ENCODE peak calls at places on chromosome 22, in eight cellular contexts. One of them, this sample, is unnamed.
A peak's percentile ranks its signal among the peaks of the same experiment; 100 is the strongest.

GRCh38 chr22:20763630-20764029 is 10.3 kb upstream of the SERPIND1 start:
- DNase-seq in nucleus accumbens: no peak
- DNase-seq in stimulated activated naive CD8-positive, alpha-beta T cell treated with anti-CD3 and anti-CD28 coated beads, Interleukin-15, Interleukin-2, amounts not matched to agents 100 U/mL and 50 U/mL, for 24 hours: no peak
- DNase-seq in HFFc6: no peak
- DNase-seq in left ventricle myocardium inferior: no peak
- DNase-seq in neural crest cell: no peak
- DNase-seq in stimulated activated CD8-positive, alpha-beta memory T cell treated with anti-CD3 and anti-CD28 coated beads, Interleukin-7, amount 100 ng/mL, for 1 hour: no peak
- DNase-seq in mammary epithelial cell: no peak
- DNase-seq in this sample: no peak

GRCh38 chr22:36510384-36510783 is 3.5 kb upstream of the FOXRED2 start:
- DNase-seq in left ventricle myocardium inferior: no peak
- DNase-seq in HFFc6: no peak
- DNase-seq in stimulated activated naive CD8-positive, alpha-beta T cell treated with anti-CD3 and anti-CD28 coated beads, Interleukin-15, Interleukin-2, amounts not matched to agents 100 U/mL and 50 U/mL, for 24 hours: no peak
- DNase-seq in nucleus accumbens: no peak
- DNase-seq in neural crest cell: no peak
- DNase-seq in mammary epithelial cell: no peak
- DNase-seq in stimulated activated CD8-positive, alpha-beta memory T cell treated with anti-CD3 and anti-CD28 coated beads, Interleukin-7, amount 100 ng/mL, for 1 hour: no peak
- DNase-seq in this sample: no peak

GRCh38 chr22:37804502-37804885 is 3.2 kb upstream of the GCAT start:
- DNase-seq in nucleus accumbens: no peak
- DNase-seq in mammary epithelial cell: no peak
- DNase-seq in neural crest cell: no peak
- DNase-seq in stimulated activated naive CD8-positive, alpha-beta T cell treated with anti-CD3 and anti-CD28 coated beads, Interleukin-15, Interleukin-2, amounts not matched to agents 100 U/mL and 50 U/mL, for 24 hours: no peak
- DNase-seq in left ventricle myocardium inferior: no peak
- DNase-seq in stimulated activated CD8-positive, alpha-beta memory T cell treated with anti-CD3 and anti-CD28 coated beads, Interleukin-7, amount 100 ng/mL, for 1 hour: no peak
- DNase-seq in HFFc6: no peak
- DNase-seq in this sample: no peak

GRCh38 chr22:26494506-26494905 is 10.8 kb downstream of the SRRD start:
- DNase-seq in HFFc6: no peak
- DNase-seq in mammary epithelial cell: no peak
- DNase-seq in stimulated activated CD8-positive, alpha-beta memory T cell treated with anti-CD3 and anti-CD28 coated beads, Interleukin-7, amount 100 ng/mL, for 1 hour: no peak
- DNase-seq in nucleus accumbens: no peak
- DNase-seq in stimulated activated naive CD8-positive, alpha-beta T cell treated with anti-CD3 and anti-CD28 coated beads, Interleukin-15, Interleukin-2, amounts not matched to agents 100 U/mL and 50 U/mL, for 24 hours: no peak
- DNase-seq in left ventricle myocardium inferior: no peak
- DNase-seq in neural crest cell: no peak
- DNase-seq in this sample: no peak

GRCh38 chr22:25403752-25404471 is 160.6 kb upstream of the GRK3 start:
- DNase-seq in mammary epithelial cell: peak; percentile 21
- DNase-seq in HFFc6: peak; percentile 34
- DNase-seq in left ventricle myocardium inferior: no peak
- DNase-seq in stimulated activated CD8-positive, alpha-beta memory T cell treated with anti-CD3 and anti-CD28 coated beads, Interleukin-7, amount 100 ng/mL, for 1 hour: no peak
- DNase-seq in stimulated activated naive CD8-positive, alpha-beta T cell treated with anti-CD3 and anti-CD28 coated beads, Interleukin-15, Interleukin-2, amounts not matched to agents 100 U/mL and 50 U/mL, for 24 hours: no peak
- DNase-seq in nucleus accumbens: no peak
- DNase-seq in neural crest cell: no peak
- DNase-seq in this sample: peak; percentile 51

GRCh38 chr22:50192825-50193204 is 7.1 kb downstream of the TRABD start:
- DNase-seq in stimulated activated naive CD8-positive, alpha-beta T cell treated with anti-CD3 and anti-CD28 coated beads, Interleukin-15, Interleukin-2, amounts not matched to agents 100 U/mL and 50 U/mL, for 24 hours: peak; percentile 49
- DNase-seq in mammary epithelial cell: no peak
- DNase-seq in HFFc6: no peak
- DNase-seq in nucleus accumbens: no peak
- DNase-seq in neural crest cell: no peak
- DNase-seq in stimulated activated CD8-positive, alpha-beta memory T cell treated with anti-CD3 and anti-CD28 coated beads, Interleukin-7, amount 100 ng/mL, for 1 hour: no peak
- DNase-seq in left ventricle myocardium inferior: no peak
- DNase-seq in this sample: no peak

GRCh38 chr22:20128902-20129746 is 2.5 kb upstream of the ZDHHC8 start:
- DNase-seq in mammary epithelial cell: no peak
- DNase-seq in neural crest cell: peak; percentile 41
- DNase-seq in stimulated activated naive CD8-positive, alpha-beta T cell treated with anti-CD3 and anti-CD28 coated beads, Interleukin-15, Interleukin-2, amounts not matched to agents 100 U/mL and 50 U/mL, for 24 hours: peak; percentile 63
- DNase-seq in nucleus accumbens: no peak
- DNase-seq in stimulated activated CD8-positive, alpha-beta memory T cell treated with anti-CD3 and anti-CD28 coated beads, Interleukin-7, amount 100 ng/mL, for 1 hour: peak; percentile 24
- DNase-seq in left ventricle myocardium inferior: no peak
- DNase-seq in HFFc6: peak; percentile 33
- DNase-seq in this sample: peak; percentile 71

GRCh38 chr22:28822930-28823481 is 22.6 kb upstream of the XBP1 start:
- DNase-seq in neural crest cell: no peak
- DNase-seq in left ventricle myocardium inferior: no peak
- DNase-seq in stimulated activated CD8-positive, alpha-beta memory T cell treated with anti-CD3 and anti-CD28 coated beads, Interleukin-7, amount 100 ng/mL, for 1 hour: no peak
- DNase-seq in nucleus accumbens: no peak
- DNase-seq in stimulated activated naive CD8-positive, alpha-beta T cell treated with anti-CD3 and anti-CD28 coated beads, Interleukin-15, Interleukin-2, amounts not matched to agents 100 U/mL and 50 U/mL, for 24 hours: no peak
- DNase-seq in HFFc6: no peak
- DNase-seq in mammary epithelial cell: no peak
- DNase-seq in this sample: peak; percentile 39

GRCh38 chr22:48055827-48056226 is 1293.4 kb downstream of the TBC1D22A start:
- DNase-seq in neural crest cell: no peak
- DNase-seq in stimulated activated CD8-positive, alpha-beta memory T cell treated with anti-CD3 and anti-CD28 coated beads, Interleukin-7, amount 100 ng/mL, for 1 hour: no peak
- DNase-seq in nucleus accumbens: no peak
- DNase-seq in left ventricle myocardium inferior: no peak
- DNase-seq in mammary epithelial cell: no peak
- DNase-seq in HFFc6: no peak
- DNase-seq in stimulated activated naive CD8-positive, alpha-beta T cell treated with anti-CD3 and anti-CD28 coated beads, Interleukin-15, Interleukin-2, amounts not matched to agents 100 U/mL and 50 U/mL, for 24 hours: no peak
- DNase-seq in this sample: no peak

GRCh38 chr22:35782504-35782903 is 64.8 kb downstream of the APOL5 start:
- DNase-seq in HFFc6: no peak
- DNase-seq in mammary epithelial cell: no peak
- DNase-seq in stimulated activated naive CD8-positive, alpha-beta T cell treated with anti-CD3 and anti-CD28 coated beads, Interleukin-15, Interleukin-2, amounts not matched to agents 100 U/mL and 50 U/mL, for 24 hours: no peak
- DNase-seq in stimulated activated CD8-positive, alpha-beta memory T cell treated with anti-CD3 and anti-CD28 coated beads, Interleukin-7, amount 100 ng/mL, for 1 hour: no peak
- DNase-seq in nucleus accumbens: no peak
- DNase-seq in left ventricle myocardium inferior: no peak
- DNase-seq in neural crest cell: no peak
- DNase-seq in this sample: no peak

GRCh38 chr22:19038164-19038546 is 84.1 kb downstream of the DGCR2 start:
- DNase-seq in nucleus accumbens: no peak
- DNase-seq in stimulated activated naive CD8-positive, alpha-beta T cell treated with anti-CD3 and anti-CD28 coated beads, Interleukin-15, Interleukin-2, amounts not matched to agents 100 U/mL and 50 U/mL, for 24 hours: no peak
- DNase-seq in mammary epithelial cell: no peak
- DNase-seq in left ventricle myocardium inferior: no peak
- DNase-seq in neural crest cell: no peak
- DNase-seq in stimulated activated CD8-positive, alpha-beta memory T cell treated with anti-CD3 and anti-CD28 coated beads, Interleukin-7, amount 100 ng/mL, for 1 hour: no peak
- DNase-seq in HFFc6: no peak
- DNase-seq in this sample: no peak

GRCh38 chr22:50406416-50407170 is 63.5 kb downstream of the PPP6R2 start:
- DNase-seq in left ventricle myocardium inferior: no peak
- DNase-seq in stimulated activated naive CD8-positive, alpha-beta T cell treated with anti-CD3 and anti-CD28 coated beads, Interleukin-15, Interleukin-2, amounts not matched to agents 100 U/mL and 50 U/mL, for 24 hours: no peak
- DNase-seq in nucleus accumbens: no peak
- DNase-seq in neural crest cell: no peak
- DNase-seq in mammary epithelial cell: no peak
- DNase-seq in stimulated activated CD8-positive, alpha-beta memory T cell treated with anti-CD3 and anti-CD28 coated beads, Interleukin-7, amount 100 ng/mL, for 1 hour: no peak
- DNase-seq in HFFc6: no peak
- DNase-seq in this sample: no peak

GRCh38 chr22:25409240-25409639 is 155.2 kb upstream of the GRK3 start:
- DNase-seq in left ventricle myocardium inferior: peak; percentile 43
- DNase-seq in neural crest cell: no peak
- DNase-seq in nucleus accumbens: no peak
- DNase-seq in stimulated activated CD8-positive, alpha-beta memory T cell treated with anti-CD3 and anti-CD28 coated beads, Interleukin-7, amount 100 ng/mL, for 1 hour: no peak
- DNase-seq in HFFc6: no peak
- DNase-seq in stimulated activated naive CD8-positive, alpha-beta T cell treated with anti-CD3 and anti-CD28 coated beads, Interleukin-15, Interleukin-2, amounts not matched to agents 100 U/mL and 50 U/mL, for 24 hours: no peak
- DNase-seq in mammary epithelial cell: no peak
- DNase-seq in this sample: no peak

GRCh38 chr22:44091021-44091721 is 67.1 kb downstream of the PARVB start:
- DNase-seq in HFFc6: no peak
- DNase-seq in nucleus accumbens: no peak
- DNase-seq in stimulated activated CD8-positive, alpha-beta memory T cell treated with anti-CD3 and anti-CD28 coated beads, Interleukin-7, amount 100 ng/mL, for 1 hour: no peak
- DNase-seq in left ventricle myocardium inferior: no peak
- DNase-seq in neural crest cell: no peak
- DNase-seq in stimulated activated naive CD8-positive, alpha-beta T cell treated with anti-CD3 and anti-CD28 coated beads, Interleukin-15, Interleukin-2, amounts not matched to agents 100 U/mL and 50 U/mL, for 24 hours: peak; percentile 42
- DNase-seq in mammary epithelial cell: no peak
- DNase-seq in this sample: peak; percentile 41

GRCh38 chr22:27252282-27253049 is 549.1 kb downstream of the MN1 start:
- DNase-seq in nucleus accumbens: no peak
- DNase-seq in left ventricle myocardium inferior: peak; percentile 36
- DNase-seq in neural crest cell: no peak
- DNase-seq in stimulated activated CD8-positive, alpha-beta memory T cell treated with anti-CD3 and anti-CD28 coated beads, Interleukin-7, amount 100 ng/mL, for 1 hour: no peak
- DNase-seq in mammary epithelial cell: peak; percentile 75
- DNase-seq in HFFc6: peak; percentile 64
- DNase-seq in stimulated activated naive CD8-positive, alpha-beta T cell treated with anti-CD3 and anti-CD28 coated beads, Interleukin-15, Interleukin-2, amounts not matched to agents 100 U/mL and 50 U/mL, for 24 hours: no peak
- DNase-seq in this sample: no peak

GRCh38 chr22:39139933-39140332 is 12.5 kb downstream of the CBX7 start:
- DNase-seq in nucleus accumbens: no peak
- DNase-seq in stimulated activated naive CD8-positive, alpha-beta T cell treated with anti-CD3 and anti-CD28 coated beads, Interleukin-15, Interleukin-2, amounts not matched to agents 100 U/mL and 50 U/mL, for 24 hours: no peak
- DNase-seq in left ventricle myocardium inferior: no peak
- DNase-seq in stimulated activated CD8-positive, alpha-beta memory T cell treated with anti-CD3 and anti-CD28 coated beads, Interleukin-7, amount 100 ng/mL, for 1 hour: no peak
- DNase-seq in HFFc6: no peak
- DNase-seq in neural crest cell: no peak
- DNase-seq in mammary epithelial cell: no peak
- DNase-seq in this sample: no peak

GRCh38 chr22:46546466-46547178 is 9.2 kb upstream of the CELSR1 start:
- DNase-seq in stimulated activated naive CD8-positive, alpha-beta T cell treated with anti-CD3 and anti-CD28 coated beads, Interleukin-15, Interleukin-2, amounts not matched to agents 100 U/mL and 50 U/mL, for 24 hours: no peak
- DNase-seq in mammary epithelial cell: peak; percentile 36
- DNase-seq in HFFc6: peak; percentile 43
- DNase-seq in stimulated activated CD8-positive, alpha-beta memory T cell treated with anti-CD3 and anti-CD28 coated beads, Interleukin-7, amount 100 ng/mL, for 1 hour: no peak
- DNase-seq in nucleus accumbens: no peak
- DNase-seq in neural crest cell: no peak
- DNase-seq in left ventricle myocardium inferior: peak; percentile 88
- DNase-seq in this sample: no peak

GRCh38 chr22:37633693-37634504 is 5.6 kb upstream of the SH3BP1 start:
- DNase-seq in stimulated activated naive CD8-positive, alpha-beta T cell treated with anti-CD3 and anti-CD28 coated beads, Interleukin-15, Interleukin-2, amounts not matched to agents 100 U/mL and 50 U/mL, for 24 hours: peak; percentile 84
- DNase-seq in neural crest cell: peak; percentile 69
- DNase-seq in left ventricle myocardium inferior: peak; percentile 90
- DNase-seq in HFFc6: peak; percentile 66
- DNase-seq in mammary epithelial cell: no peak
- DNase-seq in stimulated activated CD8-positive, alpha-beta memory T cell treated with anti-CD3 and anti-CD28 coated beads, Interleukin-7, amount 100 ng/mL, for 1 hour: no peak
- DNase-seq in nucleus accumbens: peak; percentile 60
- DNase-seq in this sample: peak; percentile 33

This sample was measured in HAP-1.